ENCODE peak calls at places on chromosome 16, in four cellular contexts. T, Z, U and W are unnamed samples.

GRCh38 chr16:9177861-9178260 is 86.4 kb downstream of the HAPSTR1 start:
- DNase-seq in T (no peak), Z (no peak), U (no peak), W (no peak)

GRCh38 chr16:23962001-23962400 is 126.2 kb downstream of the PRKCB start:
- DNase-seq in T (no peak), Z (no peak), U (no peak), W (no peak)

GRCh38 chr16:14549789-14550153 is 80.3 kb downstream of the PARN start:
- DNase-seq in T (no peak), Z (no peak), U (no peak), W (no peak)

GRCh38 chr16:54305066-54305465 is 18.5 kb upstream of the IRX3 start:
- DNase-seq in T (no peak), Z (no peak), U (no peak), W (no peak)

GRCh38 chr16:68287276-68288251 is 23.2 kb downstream of the SLC7A6OS start:
- DNase-seq in T (no peak), Z (peak), U (peak), W (no peak)

GRCh38 chr16:8611886-8612595 is 9.5 kb upstream of the METTL22 start:
- DNase-seq in T (no peak), Z (no peak), U (peak), W (no peak)

GRCh38 chr16:78297066-78297666 is 197.7 kb downstream of the WWOX start:
- DNase-seq in T (peak), Z (no peak), U (no peak), W (no peak)

GRCh38 chr16:84686702-84687298 is 13.0 kb upstream of the USP10 start:
- DNase-seq in T (no peak), Z (no peak), U (peak), W (no peak)

GRCh38 chr16:35302859-35303258 is 1843.4 kb downstream of the TP53TG3F start:
- DNase-seq in T (no peak), Z (no peak), U (no peak), W (no peak)

GRCh38 chr16:82061861-82062525 is 26.9 kb downstream of the HSD17B2 start:
- DNase-seq in T (peak), Z (peak), U (peak), W (no peak)